ENCODE peak calls at places on chromosomes 4 and X, in nine cellular contexts. H is activated T-cell treated with anti-CD3 and anti-CD28 coated beads for 48 hours, O is NCI-H226, E is iPS-NIHi11, B is hypothalamus, N is nephron progenitor cell, J is suprapubic skin, G is NCI-H1092 treated with DMSO at 0.1 percent for 48 hours, L is NCI-H2029 treated with DMSO at 0.1 percent for 48 hours. T is an unnamed sample.

GRCh38 chr4:138643827-138644226 is 371.8 kb upstream of the NOCT start:
- DNase-seq in H (no peak), O (no peak), E (no peak), B (no peak), N (no peak), J (no peak), G (no peak), L (no peak), T (no peak)

GRCh38 chr4:113012776-113013175 is 36.7 kb upstream of the ANK2 start:
- DNase-seq in H (no peak), O (no peak), E (no peak), B (peak; percentile 44), N (no peak), J (no peak), G (no peak), L (no peak), T (no peak)

GRCh38 chrX:107718156-107718621 is 57.4 kb downstream of the TSC22D3 start:
- DNase-seq in H (peak; percentile 48), O (peak; percentile 45), E (peak; percentile 55), B (peak; percentile 49), N (peak; percentile 73), J (peak; percentile 88), G (peak; percentile 61), L (peak; percentile 23), T (peak; percentile 78)

GRCh38 chr4:47213106-47213505 is 181.7 kb downstream of the GABRB1 start:
- DNase-seq in H (no peak), O (no peak), E (no peak), B (no peak), N (no peak), J (no peak), G (no peak), L (no peak), T (no peak)

GRCh38 chr4:24226667-24227066 is 336.8 kb upstream of the PPARGC1A start:
- DNase-seq in H (no peak), O (no peak), E (no peak), B (no peak), N (no peak), J (no peak), G (no peak), L (no peak), T (no peak)

GRCh38 chr4:182324282-182324681 is 81.1 kb downstream of the TENM3 start:
- DNase-seq in H (no peak), O (no peak), E (no peak), B (no peak), N (no peak), J (no peak), G (no peak), L (no peak), T (no peak)

GRCh38 chr4:176789955-176790354 is 2.8 kb downstream of the VEGFC start:
- DNase-seq in H (no peak), O (peak; percentile 11), E (peak; percentile 46), B (no peak), N (no peak), J (no peak), G (no peak), L (no peak), T (peak; percentile 93)

GRCh38 chrX:1448793-1449580 is 3.7 kb downstream of the ASMTL start:
- DNase-seq in H (no peak), O (no peak), E (no peak), B (no peak), N (no peak), J (peak; percentile 51), G (no peak), L (no peak), T (no peak)

GRCh38 chr4:105859233-105859632 is 36.0 kb upstream of the NPNT start:
- DNase-seq in H (no peak), O (peak; percentile 56), E (no peak), B (no peak), N (no peak), J (no peak), G (no peak), L (no peak), T (peak; percentile 14)

GRCh38 chr4:139509727-139510410 is 46.1 kb downstream of the SETD7 start:
- DNase-seq in H (no peak), O (no peak), E (peak; percentile 63), B (peak; percentile 21), N (no peak), J (no peak), G (peak; percentile 8), L (no peak), T (no peak)